ENCODE peak calls at places on chromosome 22, in four cellular contexts. R is IMR-90, G is K562, X is GM12878. B is an unnamed sample.

GRCh38 chr22:21643533-21644357 is 1.6 kb downstream of the SDF2L1 start:
- DNase-seq in R (no peak), X (no peak), G (peak), B (no peak)

GRCh38 chr22:21103633-21104032 is 57.9 kb downstream of the LRRC74B start:
- DNase-seq in G (peak), R (no peak), X (no peak), B (no peak)

GRCh38 chr22:28594784-28595324 is 84.8 kb downstream of the TTC28 start:
- DNase-seq in G (peak), R (peak), X (no peak), B (peak)

GRCh38 chr22:26045855-26046254 is 123.4 kb upstream of the SEZ6L start:
- DNase-seq in X (no peak), R (no peak), G (no peak), B (no peak)

GRCh38 chr22:17257091-17257490 is 37.9 kb upstream of the ADA2 start:
- DNase-seq in R (no peak), G (no peak), X (no peak), B (no peak)

GRCh38 chr22:43550024-43550620 is 138.3 kb downstream of the MPPED1 start:
- DNase-seq in R (no peak), X (no peak), G (no peak), B (no peak)

GRCh38 chr22:30275625-30276024 is 9.0 kb upstream of the OSM start:
- DNase-seq in R (no peak), G (peak), X (no peak), B (no peak)

GRCh38 chr22:28718044-28718443 is 23.6 kb downstream of the CHEK2 start:
- DNase-seq in X (no peak), R (no peak), G (no peak), B (no peak)

GRCh38 chr22:41561335-41561734 is 525 bp downstream of the CSDC2 start:
- DNase-seq in X (no peak), G (no peak), R (no peak), B (no peak)

GRCh38 chr22:42236848-42237247 is 33.6 kb downstream of the TCF20 start:
- DNase-seq in G (no peak), R (no peak), X (no peak), B (no peak)

GRCh38 chr22:35476341-35476740 is 64.3 kb upstream of the RASD2 start:
- DNase-seq in X (no peak), R (no peak), G (no peak), B (no peak)
- H3K9ac ChIP-seq in X (no peak), R (no peak), G (no peak), B (no peak)

GRCh38 chr22:24975813-24976341 is 23.4 kb downstream of the KIAA1671 start:
- DNase-seq in G (no peak), X (no peak), R (no peak), B (no peak)
- TF ChIP-seq FOS in G (no peak), X (no peak), R (no peak), B (no peak)

GRCh38 chr22:49599691-49600451 is 227.8 kb downstream of the BRD1 start:
- DNase-seq in R (no peak), X (no peak), G (no peak), B (no peak)
- H3K9ac ChIP-seq in R (no peak), X (no peak), G (no peak), B (no peak)

GRCh38 chr22:27212617-27213177 is 555.3 kb downstream of the MIAT start:
- DNase-seq in X (no peak), R (peak), G (no peak), B (peak)
- TF ChIP-seq FOS in X (no peak), R (peak), G (no peak), B (peak)

DNA sequence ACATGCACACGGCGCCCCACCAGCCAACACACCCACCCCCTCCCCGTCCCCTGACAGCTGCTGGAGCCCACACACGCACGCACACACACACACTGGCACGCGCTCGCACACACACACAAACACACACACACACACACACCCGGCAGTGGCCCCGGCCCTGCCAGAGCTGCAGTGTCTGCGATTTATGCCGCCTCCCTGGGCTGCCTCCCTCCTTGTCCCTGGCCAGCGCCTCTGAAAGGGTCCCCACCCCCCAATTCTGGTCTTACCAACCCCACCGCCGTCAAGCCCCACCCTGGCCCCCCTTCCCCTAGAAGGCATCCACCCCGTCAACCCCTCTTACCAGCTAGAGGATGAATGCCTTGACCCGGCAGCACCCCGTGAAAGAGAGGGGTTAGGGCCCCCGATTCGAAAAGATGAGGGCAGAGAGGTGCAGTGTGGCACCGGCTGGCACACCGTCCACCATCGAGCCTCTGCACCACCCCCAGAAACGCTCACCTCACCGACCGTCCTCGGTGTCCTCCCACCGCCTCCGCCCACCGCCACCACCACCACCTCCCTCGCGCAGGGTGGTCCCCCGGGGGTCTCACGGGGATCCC is 649 bp downstream of the ELFN2 start:
- DNase-seq in X (no peak), G (no peak), R (no peak), B (no peak)
- H3K9ac ChIP-seq in X (no peak), G (no peak), R (peak), B (no peak)

DNA sequence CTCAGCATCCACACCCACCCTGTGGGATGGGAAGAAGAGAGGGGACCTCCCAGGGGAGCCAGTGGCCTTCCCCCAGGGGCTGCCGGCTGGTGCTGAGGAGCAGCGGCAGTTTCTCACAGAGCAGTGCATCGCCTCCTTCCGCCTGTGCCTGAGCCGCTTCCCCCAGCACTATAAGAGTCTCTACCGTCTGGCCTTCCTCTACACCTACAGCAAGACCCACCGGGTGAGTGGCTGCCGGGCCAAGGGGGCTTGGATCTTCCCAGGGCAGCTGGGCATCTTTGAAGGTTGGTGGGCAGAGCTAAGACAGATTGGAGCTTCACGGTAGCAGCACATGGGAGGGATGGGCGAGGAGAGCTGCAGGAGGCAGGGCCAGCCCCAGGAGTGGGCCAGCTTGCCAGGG is 61.8 kb upstream of the SUSD2 start:
- DNase-seq in G (no peak), X (no peak), R (no peak), B (no peak)
- TF ChIP-seq FOS in G (no peak), X (no peak), R (no peak), B (no peak)

GRCh38 chr22:46128606-46129005 is 21.7 kb upstream of the PPARA start:
- DNase-seq in G (no peak), X (no peak), R (no peak), B (no peak)
- H3K9ac ChIP-seq in G (no peak), X (no peak), R (no peak), B (no peak)

GRCh38 chr22:24592846-24593809 is at the start of gene LRRC75B:
- DNase-seq in X (no peak), R (peak), G (peak), B (peak)

GRCh38 chr22:24594569-24595120 is 1.8 kb upstream of the LRRC75B start:
- DNase-seq in R (no peak), G (no peak), X (no peak), B (no peak)

GRCh38 chr22:24595863-24596262 is 3.0 kb upstream of the LRRC75B start:
- DNase-seq in G (no peak), R (no peak), X (no peak), B (no peak)

GRCh38 chr22:24593810-24594568 is 1.1 kb upstream of the LRRC75B start:
- DNase-seq in X (no peak), R (no peak), G (no peak), B (no peak)

DNA sequence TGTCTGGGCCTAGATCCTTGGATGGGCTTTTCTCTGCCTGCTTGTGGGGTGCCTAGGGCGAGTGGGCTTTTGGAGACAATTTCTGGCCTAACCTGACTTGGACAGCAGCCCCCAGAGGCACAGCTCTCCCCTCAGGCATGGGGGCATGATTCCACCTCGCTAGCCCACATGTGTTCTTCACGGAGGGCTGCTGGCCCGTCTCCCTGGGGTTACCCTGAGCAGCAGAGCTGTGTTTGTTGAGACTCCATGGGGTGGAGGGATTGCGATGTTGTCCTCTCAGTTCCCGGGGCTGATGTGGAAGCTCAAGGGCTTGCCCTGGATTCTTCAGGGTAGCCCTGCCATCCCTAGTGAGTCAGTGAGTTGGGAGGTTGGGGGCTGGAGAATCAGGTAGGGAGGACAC is 2.4 kb upstream of the LRRC75B start:
- DNase-seq in X (no peak), R (no peak), G (no peak), B (no peak)
- TF ChIP-seq FOS in X (no peak), R (no peak), G (no peak), B (no peak)

B was measured in endothelial cell of umbilical vein.